ENCODE peak calls at places on chromosomes 7 and 10, in nine cellular contexts. One of them, this sample, is unnamed.

GRCh38 chr7:143325215-143325614 is 9.3 kb downstream of the CLCN1 start:
- DNase-seq in lower lobe of right lung: no peak
- DNase-seq in GF-D8: no peak
- DNase-seq in HT1080: no peak
- DNase-seq in activated CD8-positive, alpha-beta memory T cell treated with anti-CD3 and anti-CD28 coated beads for 24 hours: no peak
- DNase-seq in activated T-cell treated with anti-CD3 and anti-CD28 coated beads for 24 hours: no peak
- DNase-seq in PC-3: peak; percentile 80
- DNase-seq in A549: no peak
- DNase-seq in hepatocyte: no peak
- DNase-seq in this sample: no peak

GRCh38 chr7:27132214-27132613 is 1.7 kb upstream of the HOXA4 start:
- DNase-seq in PC-3: no peak
- DNase-seq in hepatocyte: no peak
- DNase-seq in activated T-cell treated with anti-CD3 and anti-CD28 coated beads for 24 hours: no peak
- DNase-seq in lower lobe of right lung: no peak
- DNase-seq in GF-D8: no peak
- DNase-seq in A549: no peak
- DNase-seq in activated CD8-positive, alpha-beta memory T cell treated with anti-CD3 and anti-CD28 coated beads for 24 hours: no peak
- DNase-seq in HT1080: no peak
- DNase-seq in this sample: no peak

GRCh38 chr7:114678116-114678515 is 243.8 kb upstream of the MDFIC start:
- DNase-seq in activated CD8-positive, alpha-beta memory T cell treated with anti-CD3 and anti-CD28 coated beads for 24 hours: no peak
- DNase-seq in activated T-cell treated with anti-CD3 and anti-CD28 coated beads for 24 hours: no peak
- DNase-seq in GF-D8: no peak
- DNase-seq in PC-3: no peak
- DNase-seq in lower lobe of right lung: no peak
- DNase-seq in A549: no peak
- DNase-seq in HT1080: no peak
- DNase-seq in hepatocyte: no peak
- DNase-seq in this sample: no peak

GRCh38 chr7:28346972-28347371 is 65.3 kb upstream of the CREB5 start:
- DNase-seq in HT1080: no peak
- DNase-seq in lower lobe of right lung: no peak
- DNase-seq in activated CD8-positive, alpha-beta memory T cell treated with anti-CD3 and anti-CD28 coated beads for 24 hours: no peak
- DNase-seq in A549: no peak
- DNase-seq in GF-D8: no peak
- DNase-seq in PC-3: peak; percentile 19
- DNase-seq in hepatocyte: no peak
- DNase-seq in activated T-cell treated with anti-CD3 and anti-CD28 coated beads for 24 hours: no peak
- DNase-seq in this sample: no peak

GRCh38 chr10:45375101-45375500 is 1.1 kb downstream of the ALOX5 start:
- DNase-seq in activated T-cell treated with anti-CD3 and anti-CD28 coated beads for 24 hours: no peak
- DNase-seq in PC-3: no peak
- DNase-seq in HT1080: no peak
- DNase-seq in hepatocyte: no peak
- DNase-seq in activated CD8-positive, alpha-beta memory T cell treated with anti-CD3 and anti-CD28 coated beads for 24 hours: peak; percentile 46
- DNase-seq in lower lobe of right lung: no peak
- DNase-seq in GF-D8: no peak
- DNase-seq in A549: no peak
- DNase-seq in this sample: no peak

GRCh38 chr7:98217623-98218582 is 6.7 kb downstream of the BHLHA15 start:
- DNase-seq in PC-3: no peak
- DNase-seq in activated CD8-positive, alpha-beta memory T cell treated with anti-CD3 and anti-CD28 coated beads for 24 hours: no peak
- DNase-seq in activated T-cell treated with anti-CD3 and anti-CD28 coated beads for 24 hours: no peak
- DNase-seq in GF-D8: peak; percentile 88
- DNase-seq in lower lobe of right lung: peak; percentile 48
- DNase-seq in HT1080: no peak
- DNase-seq in hepatocyte: no peak
- DNase-seq in A549: no peak
- DNase-seq in this sample: peak; percentile 20

GRCh38 chr7:128017880-128018845 is 13.1 kb downstream of the LRRC4 start:
- DNase-seq in lower lobe of right lung: peak; percentile 56
- DNase-seq in hepatocyte: no peak
- DNase-seq in A549: no peak
- DNase-seq in HT1080: peak; percentile 66
- DNase-seq in activated T-cell treated with anti-CD3 and anti-CD28 coated beads for 24 hours: no peak
- DNase-seq in GF-D8: no peak
- DNase-seq in PC-3: peak; percentile 45
- DNase-seq in activated CD8-positive, alpha-beta memory T cell treated with anti-CD3 and anti-CD28 coated beads for 24 hours: no peak
- DNase-seq in this sample: no peak

GRCh38 chr7:155233703-155234492 is 63.8 kb upstream of the INSIG1 start:
- DNase-seq in GF-D8: no peak
- DNase-seq in A549: peak; percentile 20
- DNase-seq in lower lobe of right lung: peak; percentile 26
- DNase-seq in activated CD8-positive, alpha-beta memory T cell treated with anti-CD3 and anti-CD28 coated beads for 24 hours: no peak
- DNase-seq in HT1080: no peak
- DNase-seq in PC-3: no peak
- DNase-seq in hepatocyte: no peak
- DNase-seq in activated T-cell treated with anti-CD3 and anti-CD28 coated beads for 24 hours: no peak
- DNase-seq in this sample: no peak

GRCh38 chr7:6228363-6228762 is 44.1 kb downstream of the CYTH3 start:
- DNase-seq in activated T-cell treated with anti-CD3 and anti-CD28 coated beads for 24 hours: no peak
- DNase-seq in hepatocyte: no peak
- DNase-seq in activated CD8-positive, alpha-beta memory T cell treated with anti-CD3 and anti-CD28 coated beads for 24 hours: no peak
- DNase-seq in HT1080: no peak
- DNase-seq in lower lobe of right lung: no peak
- DNase-seq in A549: no peak
- DNase-seq in PC-3: no peak
- DNase-seq in GF-D8: no peak
- DNase-seq in this sample: no peak

GRCh38 chr10:126902157-126902556 is 3.1 kb upstream of the DOCK1 start:
- DNase-seq in hepatocyte: peak; percentile 50
- DNase-seq in PC-3: peak; percentile 80
- DNase-seq in lower lobe of right lung: no peak
- DNase-seq in HT1080: peak; percentile 73
- DNase-seq in GF-D8: no peak
- DNase-seq in A549: peak; percentile 69
- DNase-seq in activated CD8-positive, alpha-beta memory T cell treated with anti-CD3 and anti-CD28 coated beads for 24 hours: no peak
- DNase-seq in activated T-cell treated with anti-CD3 and anti-CD28 coated beads for 24 hours: no peak
- DNase-seq in this sample: no peak

GRCh38 chr7:10940748-10941358 is 32.8 kb upstream of the PHF14 start:
- DNase-seq in HT1080: no peak
- DNase-seq in PC-3: peak; percentile 7
- DNase-seq in hepatocyte: peak; percentile 20
- DNase-seq in lower lobe of right lung: no peak
- DNase-seq in GF-D8: no peak
- DNase-seq in A549: no peak
- DNase-seq in activated T-cell treated with anti-CD3 and anti-CD28 coated beads for 24 hours: no peak
- DNase-seq in activated CD8-positive, alpha-beta memory T cell treated with anti-CD3 and anti-CD28 coated beads for 24 hours: peak; percentile 63
- DNase-seq in this sample: peak; percentile 1

GRCh38 chr10:28381465-28381864 is 78.6 kb upstream of the MPP7 start:
- DNase-seq in hepatocyte: no peak
- DNase-seq in activated CD8-positive, alpha-beta memory T cell treated with anti-CD3 and anti-CD28 coated beads for 24 hours: no peak
- DNase-seq in lower lobe of right lung: no peak
- DNase-seq in GF-D8: no peak
- DNase-seq in activated T-cell treated with anti-CD3 and anti-CD28 coated beads for 24 hours: no peak
- DNase-seq in A549: no peak
- DNase-seq in PC-3: no peak
- DNase-seq in HT1080: no peak
- DNase-seq in this sample: no peak

GRCh38 chr7:2954433-2954853 is 89.2 kb downstream of the CARD11 start:
- DNase-seq in HT1080: no peak
- DNase-seq in hepatocyte: no peak
- DNase-seq in lower lobe of right lung: peak; percentile 64
- DNase-seq in activated T-cell treated with anti-CD3 and anti-CD28 coated beads for 24 hours: no peak
- DNase-seq in PC-3: no peak
- DNase-seq in GF-D8: no peak
- DNase-seq in activated CD8-positive, alpha-beta memory T cell treated with anti-CD3 and anti-CD28 coated beads for 24 hours: peak; percentile 83
- DNase-seq in A549: no peak
- DNase-seq in this sample: no peak

GRCh38 chr7:141649137-141649864 is 52.7 kb downstream of the DENND11 start:
- DNase-seq in activated CD8-positive, alpha-beta memory T cell treated with anti-CD3 and anti-CD28 coated beads for 24 hours: no peak
- DNase-seq in activated T-cell treated with anti-CD3 and anti-CD28 coated beads for 24 hours: no peak
- DNase-seq in PC-3: no peak
- DNase-seq in A549: no peak
- DNase-seq in GF-D8: no peak
- DNase-seq in lower lobe of right lung: no peak
- DNase-seq in hepatocyte: no peak
- DNase-seq in HT1080: no peak
- DNase-seq in this sample: no peak

GRCh38 chr7:8881916-8882315 is 448.5 kb downstream of the NXPH1 start:
- DNase-seq in HT1080: peak; percentile 6
- DNase-seq in activated T-cell treated with anti-CD3 and anti-CD28 coated beads for 24 hours: no peak
- DNase-seq in A549: no peak
- DNase-seq in PC-3: no peak
- DNase-seq in activated CD8-positive, alpha-beta memory T cell treated with anti-CD3 and anti-CD28 coated beads for 24 hours: no peak
- DNase-seq in GF-D8: no peak
- DNase-seq in hepatocyte: no peak
- DNase-seq in lower lobe of right lung: no peak
- DNase-seq in this sample: no peak

GRCh38 chr10:104122273-104123107 is 519 bp downstream of the SFR1 start:
- DNase-seq in lower lobe of right lung: no peak
- DNase-seq in activated CD8-positive, alpha-beta memory T cell treated with anti-CD3 and anti-CD28 coated beads for 24 hours: no peak
- DNase-seq in GF-D8: no peak
- DNase-seq in A549: peak; percentile 31
- DNase-seq in activated T-cell treated with anti-CD3 and anti-CD28 coated beads for 24 hours: no peak
- DNase-seq in PC-3: no peak
- DNase-seq in hepatocyte: no peak
- DNase-seq in HT1080: no peak
- DNase-seq in this sample: no peak

This sample was measured in stimulated activated naive B cell treated with anti-CD40 and anti-IgM and Interleukin-4, amounts not matched to agents 10 μg/mL and 1 μg/mL and 100 μg/mL, for 72 hours.